ENCODE peak calls at places on chromosomes 12 and 14, in five cellular contexts. G is lower lobe of right lung, A is lower leg skin, H is mammary epithelial cell, R is fibroblast of pulmonary artery. K is an unnamed sample.

GRCh38 chr12:32533971-32534590 is 134.7 kb downstream of the FGD4 start:
- DNase-seq in G (no peak), A (peak; percentile 89), H (peak; percentile 73), R (peak; percentile 88), K (peak; percentile 42)

GRCh38 chr12:22447223-22447622 is 97.1 kb downstream of the C2CD5 start:
- DNase-seq in G (no peak), A (no peak), H (no peak), R (no peak), K (no peak)

GRCh38 chr12:119182701-119183493 is 4.2 kb downstream of the HSPB8 start:
- DNase-seq in G (no peak), A (no peak), H (no peak), R (peak; percentile 82), K (no peak)

GRCh38 chr14:53055003-53055402 is 98.1 kb downstream of the DDHD1 start:
- DNase-seq in G (no peak), A (no peak), H (peak; percentile 40), R (peak; percentile 79), K (peak; percentile 63)

GRCh38 chr12:46110220-46110700 is 119.9 kb upstream of the SCAF11 start:
- DNase-seq in G (no peak), A (no peak), H (no peak), R (no peak), K (no peak)

GRCh38 chr12:102043928-102044327 is 17.9 kb downstream of the WASHC3 start:
- DNase-seq in G (no peak), A (no peak), H (no peak), R (no peak), K (no peak)

GRCh38 chr12:127926004-127926403 is 341.0 kb upstream of the TMEM132C start:
- DNase-seq in G (no peak), A (no peak), H (no peak), R (peak; percentile 14), K (peak; percentile 18)

GRCh38 chr12:42496886-42497285 is 92.7 kb downstream of the PRICKLE1 start:
- DNase-seq in G (no peak), A (no peak), H (no peak), R (no peak), K (no peak)

GRCh38 chr12:92136883-92137582 is 8.6 kb downstream of the BTG1 start:
- DNase-seq in G (no peak), A (no peak), H (peak; percentile 87), R (peak; percentile 91), K (peak; percentile 54)

GRCh38 chr14:75888933-75889332 is 92.9 kb downstream of the TGFB3 start:
- DNase-seq in G (no peak), A (no peak), H (no peak), R (no peak), K (no peak)

GRCh38 chr14:75885829-75886228 is 96.0 kb downstream of the TGFB3 start:
- DNase-seq in G (no peak), A (no peak), H (peak; percentile 77), R (peak; percentile 38), K (no peak)

GRCh38 chr14:75884198-75884611 is 97.6 kb downstream of the TGFB3 start:
- DNase-seq in G (no peak), A (no peak), H (peak; percentile 46), R (peak; percentile 94), K (peak; percentile 30)

GRCh38 chr14:75881986-75882385 is 99.8 kb downstream of the TGFB3 start:
- DNase-seq in G (no peak), A (no peak), H (no peak), R (no peak), K (no peak)

DNA sequence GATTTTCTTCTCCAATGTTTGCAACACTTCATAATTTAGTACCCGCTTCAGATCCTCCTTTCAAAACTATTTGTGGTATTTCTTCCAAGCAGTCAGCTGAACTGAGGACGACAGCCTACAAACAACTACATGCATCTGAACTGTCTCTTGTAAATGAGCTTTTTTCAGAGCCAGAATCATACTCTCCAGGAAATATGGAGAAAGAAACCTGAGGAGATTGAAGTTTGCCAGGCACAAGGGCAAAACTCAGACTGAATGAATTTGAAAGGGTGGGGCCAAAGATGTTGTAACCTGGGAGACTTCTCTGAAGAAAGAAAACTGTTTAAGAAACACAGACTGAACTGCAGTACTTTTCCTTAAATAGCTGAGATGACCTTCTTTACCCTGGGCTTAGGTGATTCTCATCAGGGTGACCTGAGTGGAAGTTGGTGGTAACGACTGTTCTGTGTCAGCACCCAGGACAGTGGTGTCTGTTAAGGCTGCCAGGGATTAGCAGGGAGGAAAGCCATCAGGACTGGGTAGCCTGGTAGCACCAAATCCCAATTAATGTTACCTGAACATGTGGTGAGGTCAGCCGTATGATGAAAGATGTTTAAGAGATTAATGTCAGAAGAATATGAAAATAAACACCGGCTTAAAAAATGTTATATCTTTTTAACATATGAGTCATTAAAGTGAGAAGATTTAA is 95.0 kb downstream of the TGFB3 start:
- DNase-seq in G (no peak), A (no peak), H (peak; percentile 38), R (peak; percentile 60), K (no peak)
- H3K4me3 ChIP-seq in G (no peak overlapping the region), A (no peak overlapping the region), H (no peak overlapping the region), R (no peak overlapping the region), K (no peak overlapping the region)

DNA sequence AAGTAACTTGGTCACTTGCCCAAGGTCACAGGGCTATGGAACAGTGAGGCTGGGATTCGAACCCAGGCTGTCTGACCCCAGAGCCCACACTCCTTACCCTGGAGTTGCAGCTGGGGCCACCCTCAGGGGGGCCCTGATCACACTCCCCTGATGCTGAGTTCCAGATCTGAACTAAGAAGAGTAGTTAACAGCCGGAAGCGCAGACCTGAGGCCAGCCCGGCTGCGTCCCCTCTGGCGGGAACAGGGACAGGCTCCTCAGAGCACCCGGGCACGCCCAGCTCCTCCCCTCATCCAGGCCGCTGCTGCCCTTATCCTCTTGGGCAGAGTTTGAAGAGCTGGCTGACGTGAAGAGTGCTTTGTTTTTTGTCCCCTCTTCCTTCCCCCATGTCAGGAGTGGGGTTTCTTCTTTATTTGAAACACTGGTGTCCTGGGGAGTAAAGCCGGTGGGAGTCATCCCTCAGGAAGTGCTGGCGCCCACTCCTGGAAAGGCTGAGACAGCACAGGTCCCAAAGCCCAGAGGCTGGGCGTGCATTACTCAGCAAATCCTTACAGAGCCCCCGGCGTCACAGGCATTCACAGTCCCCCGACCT is 8.7 kb downstream of the PHB2 start:
- DNase-seq in G (peak; percentile 88), A (peak; percentile 92), H (peak; percentile 66), R (peak; percentile 77), K (peak; percentile 97)
- H3K4me3 ChIP-seq in G (peak overlapping the region; percentile 55), A (no peak overlapping the region), H (peak overlapping the region; percentile 94), R (peak overlapping the region; percentile 6), K (peak overlapping the region; percentile 35)

DNA sequence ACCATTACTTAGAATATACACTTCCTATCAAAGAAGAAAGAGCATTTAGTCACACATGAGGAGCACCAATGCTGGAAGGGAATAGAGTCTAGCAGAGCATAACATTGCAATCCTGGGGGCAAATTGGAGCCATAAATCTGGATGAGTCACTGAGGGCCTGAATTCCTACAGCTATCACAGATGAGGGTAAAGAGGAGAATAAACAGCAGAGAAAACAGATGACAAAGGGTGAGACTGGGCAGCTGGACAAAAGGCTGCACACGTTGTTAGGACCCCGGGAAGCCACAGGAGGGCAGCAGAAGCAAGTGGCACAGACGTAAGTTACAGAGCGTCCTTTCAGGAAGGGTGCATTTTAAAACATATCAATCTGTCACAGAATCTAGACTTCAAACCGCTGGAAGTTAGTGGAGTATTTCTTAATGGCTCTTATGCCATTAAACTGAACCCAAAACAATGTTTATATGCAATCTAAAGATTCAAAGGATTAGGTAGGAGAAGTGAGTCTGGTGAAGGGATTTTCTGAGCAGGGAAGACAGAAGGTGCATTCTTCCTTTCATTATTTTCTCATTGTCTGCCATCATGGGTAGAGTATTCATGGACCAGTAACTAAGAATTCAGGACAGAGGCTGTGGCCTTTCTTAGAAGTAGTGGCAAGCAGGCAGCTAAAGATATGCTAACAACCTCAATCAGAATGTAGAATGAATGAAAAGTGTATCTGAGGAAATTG is 159.8 kb upstream of the DAAM1 start:
- DNase-seq in G (peak; percentile 54), A (peak; percentile 81), H (peak; percentile 58), R (peak; percentile 90), K (peak; percentile 75)
- H3K4me3 ChIP-seq in G (no peak overlapping the region), A (no peak overlapping the region), H (no peak overlapping the region), R (no peak overlapping the region), K (no peak overlapping the region)

GRCh38 chr14:97978336-97978735 is 1181.2 kb downstream of the VRK1 start:
- DNase-seq in G (peak; percentile 77), A (peak; percentile 93), H (peak; percentile 70), R (peak; percentile 2), K (peak; percentile 92)
- H3K4me3 ChIP-seq in G (peak overlapping the region; percentile 52), A (no peak overlapping the region), H (no peak overlapping the region), R (no peak overlapping the region), K (peak overlapping the region; percentile 46)

K was measured in A673.